ENCODE peak calls at places on chromosome 1, in five cellular contexts. F is HepG2, W is cardiac muscle cell, G is left lung, Q is tibial artery. I is an unnamed sample.
A peak's percentile ranks its signal among the peaks of the same experiment; 100 is the strongest.

GRCh38 chr1:151993084-151993733 is 450 bp downstream of the S100A10 start:
- DNase-seq in F (no peak), W (peak; percentile 29), G (peak; percentile 79), Q (peak; percentile 70), I (peak; percentile 41)

GRCh38 chr1:83118472-83118871 is 880.5 kb downstream of the TTLL7 start:
- DNase-seq in F (no peak), W (no peak), G (peak; percentile 20), Q (no peak), I (no peak)

GRCh38 chr1:242449211-242449610 is 75.3 kb downstream of the PLD5 start:
- DNase-seq in F (no peak), W (no peak), G (no peak), Q (no peak), I (no peak)

GRCh38 chr1:16093611-16094010 is 20.2 kb upstream of the FAM131C start:
- DNase-seq in F (no peak), W (no peak), G (peak; percentile 37), Q (no peak), I (no peak)

GRCh38 chr1:165376811-165377153 is 20.3 kb upstream of the LMX1A start:
- DNase-seq in F (no peak), W (no peak), G (no peak), Q (no peak), I (no peak)

GRCh38 chr1:20343149-20343936 is 52.7 kb downstream of the VWA5B1 start:
- DNase-seq in F (no peak), W (no peak), G (no peak), Q (no peak), I (peak; percentile 67)

GRCh38 chr1:226019550-226019949 is 20.4 kb upstream of the SDE2 start:
- DNase-seq in F (no peak), W (no peak), G (no peak), Q (no peak), I (no peak)

GRCh38 chr1:156675271-156675708 is 1.9 kb downstream of the NES start:
- DNase-seq in F (no peak), W (peak; percentile 51), G (no peak), Q (no peak), I (no peak)

GRCh38 chr1:8910914-8911313 is 32.4 kb upstream of the ENO1 start:
- DNase-seq in F (peak; percentile 45), W (no peak), G (no peak), Q (no peak), I (no peak)

GRCh38 chr1:6248798-6249731 is 5.1 kb downstream of the HES3 start:
- DNase-seq in F (no peak), W (peak; percentile 42), G (no peak), Q (no peak), I (peak; percentile 53)

GRCh38 chr1:178060789-178061556 is 32.9 kb upstream of the RASAL2 start:
- DNase-seq in F (peak; percentile 43), W (peak; percentile 90), G (no peak), Q (no peak), I (no peak)

GRCh38 chr1:232853994-232854532 is 48.8 kb downstream of the MAP10 start:
- DNase-seq in F (no peak), W (peak; percentile 75), G (no peak), Q (no peak), I (no peak)

GRCh38 chr1:46805755-46806154 is 6.9 kb downstream of the CYP4B1 start:
- DNase-seq in F (no peak), W (no peak), G (no peak), Q (no peak), I (no peak)

GRCh38 chr1:156639601-156640101 is 2.3 kb upstream of the BCAN start:
- DNase-seq in F (no peak), W (no peak), G (no peak), Q (no peak), I (no peak)

GRCh38 chr1:23194119-23194984 is 22.9 kb downstream of the HTR1D start:
- DNase-seq in F (no peak), W (peak; percentile 80), G (no peak), Q (no peak), I (no peak)

GRCh38 chr1:112397051-112397471 is 1.0 kb downstream of the CTTNBP2NL start:
- DNase-seq in F (no peak), W (no peak), G (no peak), Q (no peak), I (no peak)

GRCh38 chr1:2547210-2548067 is 8.7 kb upstream of the TNFRSF14 start:
- DNase-seq in F (no peak), W (no peak), G (no peak), Q (no peak), I (no peak)
- H3K4me1 ChIP-seq in F (peaks cover 78% of the 10 kb centered on the region), W (peaks cover 35% of the 10 kb centered on the region), G (peaks cover 66% of the 10 kb centered on the region), Q (peaks cover 67% of the 10 kb centered on the region), I (peaks cover 15% of the 10 kb centered on the region)

GRCh38 chr1:217273866-217274265 is 357.0 kb downstream of the GPATCH2 start:
- DNase-seq in F (no peak), W (peak; percentile 69), G (no peak), Q (no peak), I (no peak)
- H3K4me1 ChIP-seq in F (no peaks in the 10 kb centered on the region), W (peaks cover 5% of the 10 kb centered on the region), G (no peaks in the 10 kb centered on the region), Q (peaks cover 9% of the 10 kb centered on the region), I (no peaks in the 10 kb centered on the region)

DNA sequence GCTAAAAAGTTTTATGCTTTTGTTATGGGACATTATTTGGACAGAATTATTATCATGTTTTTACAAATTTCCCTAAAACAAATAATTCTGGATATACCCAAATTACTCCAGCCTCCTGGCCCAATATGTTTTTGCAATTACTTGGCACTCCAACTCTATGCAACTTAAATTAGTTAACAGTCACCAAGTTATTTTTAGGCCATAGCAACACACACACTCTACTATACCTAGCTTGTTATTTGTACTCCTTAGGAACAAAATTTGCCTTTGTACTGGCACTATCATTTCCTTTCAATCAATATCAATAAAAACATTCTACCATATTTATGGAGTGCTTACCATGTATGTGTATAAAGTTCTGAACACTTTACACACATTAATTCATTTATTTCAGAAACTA is 7.7 kb downstream of the DUSP10 start:
- DNase-seq in F (no peak), W (no peak), G (no peak), Q (no peak), I (no peak)
- H3K4me1 ChIP-seq in F (no peaks in the 10 kb centered on the region), W (peaks cover 41% of the 10 kb centered on the region), G (peaks cover 40% of the 10 kb centered on the region), Q (no peaks in the 10 kb centered on the region), I (peaks cover 68% of the 10 kb centered on the region)

GRCh38 chr1:116475850-116476218 is 95.0 kb downstream of the CD58 start:
- DNase-seq in F (no peak), W (no peak), G (no peak), Q (no peak), I (no peak)

GRCh38 chr1:116474921-116475849 is 95.6 kb downstream of the CD58 start:
- DNase-seq in F (peak; percentile 98), W (no peak), G (no peak), Q (no peak), I (peak; percentile 90)

GRCh38 chr1:116478621-116479020 is 92.2 kb downstream of the CD58 start:
- DNase-seq in F (no peak), W (no peak), G (no peak), Q (no peak), I (no peak)

GRCh38 chr1:116476321-116476720 is 94.5 kb downstream of the CD58 start:
- DNase-seq in F (no peak), W (no peak), G (no peak), Q (no peak), I (no peak)

DNA sequence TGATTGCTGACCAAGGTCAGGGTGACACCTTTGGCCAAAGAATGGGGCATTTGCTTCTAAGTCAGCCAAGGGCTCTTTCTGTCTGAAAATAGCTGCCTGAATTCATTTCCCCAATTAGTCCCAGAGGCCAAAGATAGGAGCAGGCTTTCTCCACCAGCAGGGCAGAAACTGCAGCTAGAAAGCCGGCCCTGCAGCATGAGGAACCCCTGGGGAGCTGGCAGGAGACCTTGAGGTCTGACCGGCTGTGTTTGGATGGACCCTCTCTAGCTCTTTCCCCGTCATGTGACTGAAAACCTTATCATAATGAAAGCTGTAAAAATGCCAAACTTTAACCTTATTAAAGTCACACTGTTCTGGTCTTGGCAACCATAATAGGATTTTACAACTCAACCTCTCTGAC is 93.4 kb downstream of the CD58 start:
- DNase-seq in F (no peak), W (peak; percentile 27), G (no peak), Q (no peak), I (no peak)
- H3K4me1 ChIP-seq in F (peaks cover 99% of the 10 kb centered on the region), W (peaks cover 27% of the 10 kb centered on the region), G (no peaks in the 10 kb centered on the region), Q (no peaks in the 10 kb centered on the region), I (peaks cover 23% of the 10 kb centered on the region)

GRCh38 chr1:114131526-114132220 is 22.0 kb downstream of the SYT6 start:
- DNase-seq in F (no peak), W (no peak), G (no peak), Q (peak; percentile 13), I (no peak)
- H3K4me1 ChIP-seq in F (peaks cover 6% of the 10 kb centered on the region), W (no peaks in the 10 kb centered on the region), G (peaks cover 7% of the 10 kb centered on the region), Q (no peaks in the 10 kb centered on the region), I (no peaks in the 10 kb centered on the region)

I was measured in psoas muscle.